ENCODE peak calls at places on chromosomes 7 and 10, in nine cellular contexts. One of them, this sample, is unnamed.

GRCh38 chr7:157987906-157988305 is 599.7 kb downstream of the PTPRN2 start:
- DNase-seq in HCT116: no peak
- DNase-seq in GM23248: no peak
- DNase-seq in SK-N-SH: no peak
- DNase-seq in neural progenitor cell: no peak
- DNase-seq in PC-3: no peak
- DNase-seq in hepatocyte: no peak
- DNase-seq in MM.1S: no peak
- DNase-seq in GM23338: no peak
- DNase-seq in this sample: no peak

GRCh38 chr7:104958278-104958903 is 55.6 kb upstream of the KMT2E start:
- DNase-seq in HCT116: no peak
- DNase-seq in GM23248: no peak
- DNase-seq in SK-N-SH: no peak
- DNase-seq in neural progenitor cell: no peak
- DNase-seq in PC-3: no peak
- DNase-seq in hepatocyte: no peak
- DNase-seq in MM.1S: no peak
- DNase-seq in GM23338: no peak
- DNase-seq in this sample: no peak

GRCh38 chr10:20598590-20598989 is 298.5 kb downstream of the NEBL start:
- DNase-seq in HCT116: no peak
- DNase-seq in GM23248: peak
- DNase-seq in SK-N-SH: no peak
- DNase-seq in neural progenitor cell: no peak
- DNase-seq in PC-3: peak
- DNase-seq in hepatocyte: peak
- DNase-seq in MM.1S: no peak
- DNase-seq in GM23338: peak
- DNase-seq in this sample: no peak

GRCh38 chr7:148681821-148682220 is 16.9 kb upstream of the CUL1 start:
- DNase-seq in HCT116: no peak
- DNase-seq in GM23248: no peak
- DNase-seq in SK-N-SH: no peak
- DNase-seq in neural progenitor cell: no peak
- DNase-seq in PC-3: no peak
- DNase-seq in hepatocyte: no peak
- DNase-seq in MM.1S: no peak
- DNase-seq in GM23338: no peak
- DNase-seq in this sample: no peak

GRCh38 chr7:2266911-2267310 is 24.9 kb downstream of the NUDT1 start:
- DNase-seq in HCT116: no peak
- DNase-seq in GM23248: peak
- DNase-seq in SK-N-SH: no peak
- DNase-seq in neural progenitor cell: no peak
- DNase-seq in PC-3: peak
- DNase-seq in hepatocyte: no peak
- DNase-seq in MM.1S: no peak
- DNase-seq in GM23338: no peak
- DNase-seq in this sample: no peak

GRCh38 chr10:75243426-75243825 is 7.7 kb upstream of the COMTD1 start:
- DNase-seq in HCT116: no peak
- DNase-seq in GM23248: no peak
- DNase-seq in SK-N-SH: no peak
- DNase-seq in neural progenitor cell: no peak
- DNase-seq in PC-3: no peak
- DNase-seq in hepatocyte: no peak
- DNase-seq in MM.1S: no peak
- DNase-seq in GM23338: no peak
- DNase-seq in this sample: no peak

GRCh38 chr10:103153302-103153759 is 39.7 kb downstream of the NT5C2 start:
- DNase-seq in HCT116: no peak
- DNase-seq in GM23248: peak
- DNase-seq in SK-N-SH: no peak
- DNase-seq in neural progenitor cell: peak
- DNase-seq in PC-3: no peak
- DNase-seq in hepatocyte: no peak
- DNase-seq in MM.1S: no peak
- DNase-seq in GM23338: peak
- DNase-seq in this sample: no peak

GRCh38 chr7:50632561-50633413 is 67.6 kb upstream of the DDC start:
- DNase-seq in HCT116: peak
- DNase-seq in GM23248: peak
- DNase-seq in SK-N-SH: peak
- DNase-seq in neural progenitor cell: peak
- DNase-seq in PC-3: peak
- DNase-seq in hepatocyte: peak
- DNase-seq in MM.1S: peak
- DNase-seq in GM23338: peak
- DNase-seq in this sample: peak

GRCh38 chr7:104230606-104231005 is 22.8 kb upstream of the ORC5 start:
- DNase-seq in HCT116: no peak
- DNase-seq in GM23248: no peak
- DNase-seq in SK-N-SH: peak
- DNase-seq in neural progenitor cell: no peak
- DNase-seq in PC-3: no peak
- DNase-seq in hepatocyte: no peak
- DNase-seq in MM.1S: no peak
- DNase-seq in GM23338: no peak
- DNase-seq in this sample: no peak

GRCh38 chr10:47104786-47105385 is 193.7 kb downstream of the PTPN20 start:
- DNase-seq in HCT116: no peak
- DNase-seq in GM23248: no peak
- DNase-seq in SK-N-SH: no peak
- DNase-seq in neural progenitor cell: no peak
- DNase-seq in PC-3: no peak
- DNase-seq in hepatocyte: no peak
- DNase-seq in MM.1S: no peak
- DNase-seq in GM23338: no peak
- DNase-seq in this sample: no peak

GRCh38 chr7:29239638-29240037 is 45.1 kb downstream of the CHN2 start:
- DNase-seq in HCT116: no peak
- DNase-seq in GM23248: peak
- DNase-seq in SK-N-SH: no peak
- DNase-seq in neural progenitor cell: peak
- DNase-seq in PC-3: peak
- DNase-seq in hepatocyte: no peak
- DNase-seq in MM.1S: no peak
- DNase-seq in GM23338: peak
- DNase-seq in this sample: no peak

GRCh38 chr7:46468753-46469356 is 547.8 kb upstream of the IGFBP3 start:
- DNase-seq in HCT116: peak
- DNase-seq in GM23248: peak
- DNase-seq in SK-N-SH: peak
- DNase-seq in neural progenitor cell: peak
- DNase-seq in PC-3: no peak
- DNase-seq in hepatocyte: peak
- DNase-seq in MM.1S: no peak
- DNase-seq in GM23338: peak
- DNase-seq in this sample: peak

GRCh38 chr7:76267107-76267834 is 35.2 kb upstream of the HSPB1 start:
- DNase-seq in HCT116: no peak
- DNase-seq in GM23248: no peak
- DNase-seq in SK-N-SH: no peak
- DNase-seq in neural progenitor cell: peak
- DNase-seq in PC-3: no peak
- DNase-seq in hepatocyte: no peak
- DNase-seq in MM.1S: no peak
- DNase-seq in GM23338: peak
- DNase-seq in this sample: no peak

GRCh38 chr7:151782598-151783448 is 94.1 kb downstream of the PRKAG2 start:
- DNase-seq in HCT116: peak
- DNase-seq in GM23248: peak
- DNase-seq in SK-N-SH: peak
- DNase-seq in neural progenitor cell: peak
- DNase-seq in PC-3: peak
- DNase-seq in hepatocyte: peak
- DNase-seq in MM.1S: peak
- DNase-seq in GM23338: peak
- DNase-seq in this sample: peak

GRCh38 chr10:22597142-22597541 is 117.2 kb downstream of the PIP4K2A start:
- DNase-seq in HCT116: no peak
- DNase-seq in GM23248: no peak
- DNase-seq in SK-N-SH: no peak
- DNase-seq in neural progenitor cell: no peak
- DNase-seq in PC-3: no peak
- DNase-seq in hepatocyte: no peak
- DNase-seq in MM.1S: no peak
- DNase-seq in GM23338: no peak
- DNase-seq in this sample: peak

GRCh38 chr7:26001662-26002244 is 150.2 kb upstream of the NFE2L3 start:
- DNase-seq in HCT116: no peak
- DNase-seq in GM23248: no peak
- DNase-seq in SK-N-SH: no peak
- DNase-seq in neural progenitor cell: no peak
- DNase-seq in PC-3: no peak
- DNase-seq in hepatocyte: peak
- DNase-seq in MM.1S: no peak
- DNase-seq in GM23338: no peak
- DNase-seq in this sample: no peak

DNA sequence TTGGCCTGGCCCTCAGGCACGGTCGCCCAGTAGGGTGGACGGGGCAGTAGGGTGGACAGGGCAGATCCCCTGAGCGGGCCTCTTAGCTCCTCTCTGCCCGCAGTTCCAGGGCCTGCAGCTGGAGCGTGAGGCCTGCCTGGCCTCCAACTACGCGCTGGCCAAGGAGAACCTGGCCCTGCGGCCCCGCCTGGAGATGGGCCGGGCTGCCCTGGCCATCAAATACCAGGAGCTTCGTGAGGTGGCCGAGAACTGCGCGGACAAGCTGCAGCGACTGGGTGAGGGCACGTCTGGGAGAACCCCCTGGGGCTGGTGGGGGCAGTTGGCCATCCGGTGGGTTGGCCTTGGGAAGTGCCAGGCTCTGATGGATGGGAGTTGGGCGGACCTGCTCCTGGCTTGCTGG is 1.7 kb downstream of the VPS37D start:
- DNase-seq in HCT116: no peak
- DNase-seq in GM23248: no peak
- DNase-seq in SK-N-SH: peak
- DNase-seq in neural progenitor cell: peak
- DNase-seq in PC-3: no peak
- DNase-seq in hepatocyte: no peak
- DNase-seq in MM.1S: no peak
- DNase-seq in GM23338: no peak
- DNase-seq in this sample: no peak
- TF ChIP-seq EZH2phosphoT487 in HCT116: no peak
- TF ChIP-seq EZH2phosphoT487 in GM23248: no peak
- TF ChIP-seq EZH2phosphoT487 in SK-N-SH: no peak
- TF ChIP-seq EZH2phosphoT487 in neural progenitor cell: no peak
- TF ChIP-seq EZH2phosphoT487 in PC-3: no peak
- TF ChIP-seq EZH2phosphoT487 in hepatocyte: no peak
- TF ChIP-seq EZH2phosphoT487 in MM.1S: no peak
- TF ChIP-seq EZH2phosphoT487 in GM23338: no peak
- TF ChIP-seq EZH2phosphoT487 in this sample: no peak

GRCh38 chr7:95631545-95631944 is 35.2 kb upstream of the PDK4 start:
- DNase-seq in HCT116: no peak
- DNase-seq in GM23248: no peak
- DNase-seq in SK-N-SH: no peak
- DNase-seq in neural progenitor cell: no peak
- DNase-seq in PC-3: peak
- DNase-seq in hepatocyte: no peak
- DNase-seq in MM.1S: no peak
- DNase-seq in GM23338: no peak
- DNase-seq in this sample: no peak
- TF ChIP-seq EZH2phosphoT487 in HCT116: no peak
- TF ChIP-seq EZH2phosphoT487 in GM23248: no peak
- TF ChIP-seq EZH2phosphoT487 in SK-N-SH: no peak
- TF ChIP-seq EZH2phosphoT487 in neural progenitor cell: no peak
- TF ChIP-seq EZH2phosphoT487 in PC-3: no peak
- TF ChIP-seq EZH2phosphoT487 in hepatocyte: no peak
- TF ChIP-seq EZH2phosphoT487 in MM.1S: no peak
- TF ChIP-seq EZH2phosphoT487 in GM23338: no peak
- TF ChIP-seq EZH2phosphoT487 in this sample: no peak

GRCh38 chr7:44534087-44534486 is 7.0 kb downstream of the NPC1L1 start:
- DNase-seq in HCT116: no peak
- DNase-seq in GM23248: no peak
- DNase-seq in SK-N-SH: no peak
- DNase-seq in neural progenitor cell: no peak
- DNase-seq in PC-3: no peak
- DNase-seq in hepatocyte: no peak
- DNase-seq in MM.1S: no peak
- DNase-seq in GM23338: no peak
- DNase-seq in this sample: no peak

GRCh38 chr7:44534501-44534900 is 6.6 kb downstream of the NPC1L1 start:
- DNase-seq in HCT116: peak
- DNase-seq in GM23248: peak
- DNase-seq in SK-N-SH: peak
- DNase-seq in neural progenitor cell: peak
- DNase-seq in PC-3: peak
- DNase-seq in hepatocyte: peak
- DNase-seq in MM.1S: peak
- DNase-seq in GM23338: peak
- DNase-seq in this sample: peak

GRCh38 chr7:44535348-44536064 is 5.6 kb downstream of the NPC1L1 start:
- DNase-seq in HCT116: no peak
- DNase-seq in GM23248: no peak
- DNase-seq in SK-N-SH: no peak
- DNase-seq in neural progenitor cell: no peak
- DNase-seq in PC-3: no peak
- DNase-seq in hepatocyte: no peak
- DNase-seq in MM.1S: no peak
- DNase-seq in GM23338: no peak
- DNase-seq in this sample: no peak

GRCh38 chr7:44531421-44532380 is 9.4 kb downstream of the NPC1L1 start:
- DNase-seq in HCT116: no peak
- DNase-seq in GM23248: no peak
- DNase-seq in SK-N-SH: no peak
- DNase-seq in neural progenitor cell: no peak
- DNase-seq in PC-3: no peak
- DNase-seq in hepatocyte: no peak
- DNase-seq in MM.1S: no peak
- DNase-seq in GM23338: no peak
- DNase-seq in this sample: no peak

GRCh38 chr7:44533301-44534055 is 7.7 kb downstream of the NPC1L1 start:
- DNase-seq in HCT116: no peak
- DNase-seq in GM23248: peak
- DNase-seq in SK-N-SH: peak
- DNase-seq in neural progenitor cell: no peak
- DNase-seq in PC-3: no peak
- DNase-seq in hepatocyte: no peak
- DNase-seq in MM.1S: no peak
- DNase-seq in GM23338: no peak
- DNase-seq in this sample: no peak
- TF ChIP-seq EZH2phosphoT487 in HCT116: no peak
- TF ChIP-seq EZH2phosphoT487 in GM23248: no peak
- TF ChIP-seq EZH2phosphoT487 in SK-N-SH: no peak
- TF ChIP-seq EZH2phosphoT487 in neural progenitor cell: no peak
- TF ChIP-seq EZH2phosphoT487 in PC-3: no peak
- TF ChIP-seq EZH2phosphoT487 in hepatocyte: no peak
- TF ChIP-seq EZH2phosphoT487 in MM.1S: no peak
- TF ChIP-seq EZH2phosphoT487 in GM23338: no peak
- TF ChIP-seq EZH2phosphoT487 in this sample: no peak

GRCh38 chr7:124031406-124031805 is 1.5 kb downstream of the TMEM229A start:
- DNase-seq in HCT116: no peak
- DNase-seq in GM23248: no peak
- DNase-seq in SK-N-SH: no peak
- DNase-seq in neural progenitor cell: no peak
- DNase-seq in PC-3: no peak
- DNase-seq in hepatocyte: no peak
- DNase-seq in MM.1S: no peak
- DNase-seq in GM23338: no peak
- DNase-seq in this sample: no peak
- TF ChIP-seq EZH2phosphoT487 in HCT116: no peak
- TF ChIP-seq EZH2phosphoT487 in GM23248: no peak
- TF ChIP-seq EZH2phosphoT487 in SK-N-SH: no peak
- TF ChIP-seq EZH2phosphoT487 in neural progenitor cell: no peak
- TF ChIP-seq EZH2phosphoT487 in PC-3: no peak
- TF ChIP-seq EZH2phosphoT487 in hepatocyte: no peak
- TF ChIP-seq EZH2phosphoT487 in MM.1S: no peak
- TF ChIP-seq EZH2phosphoT487 in GM23338: no peak
- TF ChIP-seq EZH2phosphoT487 in this sample: no peak

This sample was measured in OCI-LY7.